ENCODE peak calls at places on chromosomes 2 and 18, in eight cellular contexts. G, C, K, D, A, T, Y and S are unnamed samples.

GRCh38 chr18:50518787-50519520 is 40.9 kb upstream of the MAPK4 start:
- DNase-seq in G (no peak), C (no peak), K (no peak), D (no peak), A (no peak), T (no peak), Y (no peak), S (no peak)

GRCh38 chr2:60806988-60807681 is 51.1 kb downstream of the PAPOLG start:
- DNase-seq in G (no peak), C (peak), K (peak), D (no peak), A (peak), T (peak), Y (no peak), S (no peak)

GRCh38 chr2:25700221-25700660 is 26.9 kb upstream of the DTNB start:
- DNase-seq in G (peak), C (peak), K (no peak), D (no peak), A (no peak), T (peak), Y (no peak), S (peak)

GRCh38 chr2:108560895-108561530 is 26.7 kb downstream of the LIMS1 start:
- DNase-seq in G (no peak), C (no peak), K (no peak), D (no peak), A (no peak), T (no peak), Y (no peak), S (no peak)

GRCh38 chr2:95372216-95372829 is 30.2 kb upstream of the FAHD2A start:
- DNase-seq in G (no peak), C (no peak), K (no peak), D (no peak), A (no peak), T (no peak), Y (no peak), S (peak)

GRCh38 chr2:178279142-178279541 is 84.8 kb downstream of the OSBPL6 start:
- DNase-seq in G (no peak), C (peak), K (peak), D (no peak), A (no peak), T (no peak), Y (no peak), S (no peak)

GRCh38 chr2:159658887-159659437 is 42.6 kb upstream of the BAZ2B start:
- DNase-seq in G (no peak), C (peak), K (no peak), D (no peak), A (no peak), T (no peak), Y (no peak), S (peak)

GRCh38 chr2:195555971-195556370 is 101.1 kb upstream of the SLC39A10 start:
- DNase-seq in G (no peak), C (no peak), K (no peak), D (no peak), A (no peak), T (no peak), Y (no peak), S (no peak)

GRCh38 chr2:236744316-236745105 is 174.9 kb downstream of the ACKR3 start:
- DNase-seq in G (no peak), C (peak), K (peak), D (no peak), A (no peak), T (no peak), Y (no peak), S (no peak)

GRCh38 chr2:97678217-97678762 is 8.8 kb downstream of the C2orf92 start:
- DNase-seq in G (no peak), C (no peak), K (no peak), D (no peak), A (no peak), T (no peak), Y (no peak), S (no peak)

GRCh38 chr2:30975156-30975555 is 163.1 kb downstream of the GALNT14 start:
- DNase-seq in G (no peak), C (no peak), K (no peak), D (no peak), A (no peak), T (no peak), Y (no peak), S (no peak)

GRCh38 chr2:229419158-229419557 is 148.1 kb upstream of the PID1 start:
- DNase-seq in G (no peak), C (peak), K (no peak), D (no peak), A (no peak), T (no peak), Y (no peak), S (no peak)

GRCh38 chr2:84701880-84702279 is 179.0 kb downstream of the TRABD2A start:
- DNase-seq in G (no peak), C (peak), K (peak), D (no peak), A (no peak), T (no peak), Y (no peak), S (no peak)

GRCh38 chr2:217946071-217946470 is 56.7 kb downstream of the TNS1 start:
- DNase-seq in G (no peak), C (no peak), K (no peak), D (no peak), A (no peak), T (no peak), Y (no peak), S (no peak)

GRCh38 chr2:239735829-239736357 is 289.2 kb downstream of the NDUFA10 start:
- DNase-seq in G (no peak), C (no peak), K (no peak), D (no peak), A (no peak), T (no peak), Y (no peak), S (no peak)

GRCh38 chr2:196967126-196967525 is 40.6 kb upstream of the PGAP1 start:
- DNase-seq in G (no peak), C (peak), K (peak), D (no peak), A (no peak), T (no peak), Y (no peak), S (no peak)

GRCh38 chr2:34372967-34373366 is 773.9 kb upstream of the FAM98A start:
- DNase-seq in G (no peak), C (no peak), K (no peak), D (no peak), A (no peak), T (no peak), Y (no peak), S (no peak)